ENCODE peak calls at places on chromosomes 5 and 9, in ten cellular contexts. One of them, this sample, is unnamed.
A peak's percentile ranks its signal among the peaks of the same experiment; 100 is the strongest.

GRCh38 chr9:34555002-34555348 is 32.2 kb upstream of the ENHO start:
- DNase-seq in uterus: no peak
- DNase-seq in astrocyte of the spinal cord: no peak
- DNase-seq in transverse colon: no peak
- DNase-seq in fibroblast of pulmonary artery: no peak
- DNase-seq in dorsolateral prefrontal cortex: peak; percentile 29
- DNase-seq in thoracic aorta: no peak
- DNase-seq in neural crest cell: no peak
- DNase-seq in BE2C: peak; percentile 95
- DNase-seq in spleen: peak; percentile 60
- DNase-seq in this sample: no peak

GRCh38 chr9:4382722-4383317 is 83.0 kb upstream of the GLIS3 start:
- DNase-seq in uterus: no peak
- DNase-seq in astrocyte of the spinal cord: peak; percentile 42
- DNase-seq in transverse colon: no peak
- DNase-seq in fibroblast of pulmonary artery: peak; percentile 55
- DNase-seq in dorsolateral prefrontal cortex: no peak
- DNase-seq in thoracic aorta: no peak
- DNase-seq in neural crest cell: peak; percentile 5
- DNase-seq in BE2C: no peak
- DNase-seq in spleen: no peak
- DNase-seq in this sample: no peak

GRCh38 chr5:73812457-73812856 is 186.5 kb downstream of the ARHGEF28 start:
- DNase-seq in uterus: no peak
- DNase-seq in astrocyte of the spinal cord: no peak
- DNase-seq in transverse colon: no peak
- DNase-seq in fibroblast of pulmonary artery: no peak
- DNase-seq in dorsolateral prefrontal cortex: no peak
- DNase-seq in thoracic aorta: no peak
- DNase-seq in neural crest cell: no peak
- DNase-seq in BE2C: no peak
- DNase-seq in spleen: no peak
- DNase-seq in this sample: no peak

GRCh38 chr9:106860731-106861584 is 2.0 kb upstream of the ZNF462 start:
- DNase-seq in uterus: peak; percentile 56
- DNase-seq in astrocyte of the spinal cord: peak; percentile 41
- DNase-seq in transverse colon: peak; percentile 46
- DNase-seq in fibroblast of pulmonary artery: peak; percentile 36
- DNase-seq in dorsolateral prefrontal cortex: no peak
- DNase-seq in thoracic aorta: no peak
- DNase-seq in neural crest cell: peak; percentile 27
- DNase-seq in BE2C: peak; percentile 20
- DNase-seq in spleen: no peak
- DNase-seq in this sample: no peak

GRCh38 chr5:115549154-115549553 is 4.6 kb upstream of the FEM1C start:
- DNase-seq in uterus: no peak
- DNase-seq in astrocyte of the spinal cord: no peak
- DNase-seq in transverse colon: no peak
- DNase-seq in fibroblast of pulmonary artery: peak; percentile 58
- DNase-seq in dorsolateral prefrontal cortex: no peak
- DNase-seq in thoracic aorta: no peak
- DNase-seq in neural crest cell: no peak
- DNase-seq in BE2C: no peak
- DNase-seq in spleen: no peak
- DNase-seq in this sample: no peak

GRCh38 chr9:130857864-130858730 is 23.0 kb downstream of the ABL1 start:
- DNase-seq in uterus: peak; percentile 76
- DNase-seq in astrocyte of the spinal cord: peak; percentile 96
- DNase-seq in transverse colon: peak; percentile 53
- DNase-seq in fibroblast of pulmonary artery: peak; percentile 91
- DNase-seq in dorsolateral prefrontal cortex: peak; percentile 69
- DNase-seq in thoracic aorta: peak; percentile 21
- DNase-seq in neural crest cell: no peak
- DNase-seq in BE2C: no peak
- DNase-seq in spleen: no peak
- DNase-seq in this sample: no peak

GRCh38 chr5:74765201-74765600 is 1.7 kb downstream of the GFM2 start:
- DNase-seq in uterus: no peak
- DNase-seq in astrocyte of the spinal cord: peak; percentile 15
- DNase-seq in transverse colon: no peak
- DNase-seq in fibroblast of pulmonary artery: peak; percentile 22
- DNase-seq in dorsolateral prefrontal cortex: no peak
- DNase-seq in thoracic aorta: no peak
- DNase-seq in neural crest cell: no peak
- DNase-seq in BE2C: no peak
- DNase-seq in spleen: no peak
- DNase-seq in this sample: no peak

GRCh38 chr5:24918676-24919075 is 273.9 kb upstream of the CDH10 start:
- DNase-seq in uterus: no peak
- DNase-seq in astrocyte of the spinal cord: no peak
- DNase-seq in transverse colon: no peak
- DNase-seq in fibroblast of pulmonary artery: no peak
- DNase-seq in dorsolateral prefrontal cortex: no peak
- DNase-seq in thoracic aorta: no peak
- DNase-seq in neural crest cell: no peak
- DNase-seq in BE2C: no peak
- DNase-seq in spleen: no peak
- DNase-seq in this sample: no peak

GRCh38 chr5:1293997-1294838 is 650 bp downstream of the TERT start:
- DNase-seq in uterus: no peak
- DNase-seq in astrocyte of the spinal cord: no peak
- DNase-seq in transverse colon: no peak
- DNase-seq in fibroblast of pulmonary artery: no peak
- DNase-seq in dorsolateral prefrontal cortex: no peak
- DNase-seq in thoracic aorta: no peak
- DNase-seq in neural crest cell: no peak
- DNase-seq in BE2C: no peak
- DNase-seq in spleen: peak; percentile 74
- DNase-seq in this sample: no peak

GRCh38 chr9:134536101-134536900 is 105.3 kb upstream of the COL5A1 start:
- DNase-seq in uterus: no peak
- DNase-seq in astrocyte of the spinal cord: peak; percentile 85
- DNase-seq in transverse colon: no peak
- DNase-seq in fibroblast of pulmonary artery: peak; percentile 55
- DNase-seq in dorsolateral prefrontal cortex: no peak
- DNase-seq in thoracic aorta: no peak
- DNase-seq in neural crest cell: no peak
- DNase-seq in BE2C: no peak
- DNase-seq in spleen: peak; percentile 19
- DNase-seq in this sample: no peak

GRCh38 chr9:105859428-105860091 is 165.2 kb downstream of the TMEM38B start:
- DNase-seq in uterus: no peak
- DNase-seq in astrocyte of the spinal cord: no peak
- DNase-seq in transverse colon: no peak
- DNase-seq in fibroblast of pulmonary artery: no peak
- DNase-seq in dorsolateral prefrontal cortex: no peak
- DNase-seq in thoracic aorta: no peak
- DNase-seq in neural crest cell: no peak
- DNase-seq in BE2C: no peak
- DNase-seq in spleen: no peak
- DNase-seq in this sample: no peak

GRCh38 chr5:147483961-147484707 is 25.7 kb downstream of the DPYSL3 start:
- DNase-seq in uterus: peak; percentile 90
- DNase-seq in astrocyte of the spinal cord: peak; percentile 98
- DNase-seq in transverse colon: peak; percentile 33
- DNase-seq in fibroblast of pulmonary artery: peak; percentile 99
- DNase-seq in dorsolateral prefrontal cortex: no peak
- DNase-seq in thoracic aorta: peak; percentile 24
- DNase-seq in neural crest cell: no peak
- DNase-seq in BE2C: peak; percentile 88
- DNase-seq in spleen: peak; percentile 75
- DNase-seq in this sample: no peak

GRCh38 chr9:130331061-130331460 is 65.5 kb downstream of the HMCN2 start:
- DNase-seq in uterus: no peak
- DNase-seq in astrocyte of the spinal cord: no peak
- DNase-seq in transverse colon: no peak
- DNase-seq in fibroblast of pulmonary artery: no peak
- DNase-seq in dorsolateral prefrontal cortex: no peak
- DNase-seq in thoracic aorta: no peak
- DNase-seq in neural crest cell: no peak
- DNase-seq in BE2C: no peak
- DNase-seq in spleen: no peak
- DNase-seq in this sample: no peak

GRCh38 chr5:123813251-123813650 is 301.3 kb downstream of the CSNK1G3 start:
- DNase-seq in uterus: no peak
- DNase-seq in astrocyte of the spinal cord: peak; percentile 25
- DNase-seq in transverse colon: no peak
- DNase-seq in fibroblast of pulmonary artery: no peak
- DNase-seq in dorsolateral prefrontal cortex: no peak
- DNase-seq in thoracic aorta: no peak
- DNase-seq in neural crest cell: no peak
- DNase-seq in BE2C: no peak
- DNase-seq in spleen: no peak
- DNase-seq in this sample: no peak

GRCh38 chr9:70480405-70480980 is 66.0 kb upstream of the KLF9 start:
- DNase-seq in uterus: peak; percentile 86
- DNase-seq in astrocyte of the spinal cord: peak; percentile 96
- DNase-seq in transverse colon: peak; percentile 87
- DNase-seq in fibroblast of pulmonary artery: peak; percentile 99
- DNase-seq in dorsolateral prefrontal cortex: peak; percentile 74
- DNase-seq in thoracic aorta: peak; percentile 69
- DNase-seq in neural crest cell: no peak
- DNase-seq in BE2C: peak; percentile 60
- DNase-seq in spleen: peak; percentile 83
- DNase-seq in this sample: no peak

GRCh38 chr5:16741007-16741406 is 124.2 kb upstream of the RETREG1 start:
- DNase-seq in uterus: no peak
- DNase-seq in astrocyte of the spinal cord: peak; percentile 14
- DNase-seq in transverse colon: no peak
- DNase-seq in fibroblast of pulmonary artery: peak; percentile 69
- DNase-seq in dorsolateral prefrontal cortex: no peak
- DNase-seq in thoracic aorta: no peak
- DNase-seq in neural crest cell: no peak
- DNase-seq in BE2C: no peak
- DNase-seq in spleen: no peak
- DNase-seq in this sample: no peak
- TF ChIP-seq CTCF in uterus: no peak
- TF ChIP-seq CTCF in astrocyte of the spinal cord: no peak
- TF ChIP-seq CTCF in transverse colon: no peak
- TF ChIP-seq CTCF in fibroblast of pulmonary artery: no peak
- TF ChIP-seq CTCF in dorsolateral prefrontal cortex: no peak
- TF ChIP-seq CTCF in thoracic aorta: no peak
- TF ChIP-seq CTCF in neural crest cell: no peak
- TF ChIP-seq CTCF in BE2C: no peak
- TF ChIP-seq CTCF in spleen: no peak
- TF ChIP-seq CTCF in this sample: no peak

DNA sequence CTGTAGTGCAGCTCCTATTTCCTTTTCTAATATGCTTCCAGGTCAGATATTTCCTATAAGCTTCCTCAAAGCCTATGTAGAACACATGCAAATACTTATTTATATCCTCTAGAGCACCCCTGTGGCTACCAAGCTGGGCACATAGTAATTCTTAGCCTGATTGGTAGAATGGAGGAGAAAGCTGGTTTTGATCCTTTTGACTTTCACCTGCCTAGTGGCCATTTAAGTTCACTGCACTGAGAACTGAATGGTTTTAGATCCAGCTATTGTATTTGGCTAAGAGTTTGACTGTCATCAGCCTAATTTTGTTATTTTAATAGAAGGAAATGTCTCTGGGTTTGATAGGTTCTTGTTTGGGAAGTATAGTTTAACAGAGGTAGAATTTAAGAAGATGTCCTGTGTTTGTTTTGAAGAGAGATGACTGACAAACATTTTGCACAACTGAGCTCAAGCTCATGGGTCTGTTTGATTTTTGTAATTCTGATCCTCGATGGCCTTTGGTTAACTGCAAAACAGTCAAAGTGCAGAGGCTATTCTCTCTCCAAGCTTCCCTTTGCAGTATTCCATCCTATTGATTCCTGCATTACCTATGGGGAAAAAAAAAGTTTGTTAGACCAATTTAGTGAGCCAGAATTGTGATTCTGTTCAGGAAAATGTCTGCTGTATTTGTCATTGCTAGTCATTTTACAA is 85.4 kb downstream of the KCNN2 start:
- DNase-seq in uterus: no peak
- DNase-seq in astrocyte of the spinal cord: no peak
- DNase-seq in transverse colon: no peak
- DNase-seq in fibroblast of pulmonary artery: peak; percentile 6
- DNase-seq in dorsolateral prefrontal cortex: no peak
- DNase-seq in thoracic aorta: no peak
- DNase-seq in neural crest cell: no peak
- DNase-seq in BE2C: no peak
- DNase-seq in spleen: no peak
- DNase-seq in this sample: no peak
- TF ChIP-seq CTCF in uterus: no peak
- TF ChIP-seq CTCF in astrocyte of the spinal cord: peak; percentile 32
- TF ChIP-seq CTCF in transverse colon: no peak
- TF ChIP-seq CTCF in fibroblast of pulmonary artery: peak; percentile 30
- TF ChIP-seq CTCF in dorsolateral prefrontal cortex: peak; percentile 24
- TF ChIP-seq CTCF in thoracic aorta: no peak
- TF ChIP-seq CTCF in neural crest cell: peak; percentile 56
- TF ChIP-seq CTCF in BE2C: peak; percentile 38
- TF ChIP-seq CTCF in spleen: no peak
- TF ChIP-seq CTCF in this sample: no peak

DNA sequence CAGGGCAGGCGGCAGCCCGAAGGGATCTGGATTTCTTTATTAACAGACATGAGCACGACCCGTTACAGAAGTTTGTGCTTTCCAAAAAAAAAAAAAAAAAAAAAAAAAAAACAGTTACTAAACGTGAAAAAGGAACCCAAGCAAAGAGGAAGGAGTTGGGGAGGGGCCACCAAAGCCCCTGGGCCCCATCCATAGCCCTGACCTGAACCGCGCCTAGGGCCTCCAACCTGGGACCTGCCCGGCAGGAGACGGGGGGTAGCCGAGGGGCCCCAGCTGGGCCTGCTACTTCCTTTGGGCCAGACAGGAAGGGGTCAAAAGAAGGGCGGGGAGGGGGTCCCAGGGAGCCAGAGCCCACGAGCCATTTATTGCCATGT is 10.0 kb downstream of the PRR7 start:
- DNase-seq in uterus: peak; percentile 48
- DNase-seq in astrocyte of the spinal cord: no peak
- DNase-seq in transverse colon: no peak
- DNase-seq in fibroblast of pulmonary artery: no peak
- DNase-seq in dorsolateral prefrontal cortex: no peak
- DNase-seq in thoracic aorta: no peak
- DNase-seq in neural crest cell: no peak
- DNase-seq in BE2C: no peak
- DNase-seq in spleen: no peak
- DNase-seq in this sample: no peak
- TF ChIP-seq CTCF in uterus: no peak
- TF ChIP-seq CTCF in astrocyte of the spinal cord: no peak
- TF ChIP-seq CTCF in transverse colon: no peak
- TF ChIP-seq CTCF in fibroblast of pulmonary artery: no peak
- TF ChIP-seq CTCF in dorsolateral prefrontal cortex: no peak
- TF ChIP-seq CTCF in thoracic aorta: no peak
- TF ChIP-seq CTCF in neural crest cell: no peak
- TF ChIP-seq CTCF in BE2C: no peak
- TF ChIP-seq CTCF in spleen: no peak
- TF ChIP-seq CTCF in this sample: no peak

DNA sequence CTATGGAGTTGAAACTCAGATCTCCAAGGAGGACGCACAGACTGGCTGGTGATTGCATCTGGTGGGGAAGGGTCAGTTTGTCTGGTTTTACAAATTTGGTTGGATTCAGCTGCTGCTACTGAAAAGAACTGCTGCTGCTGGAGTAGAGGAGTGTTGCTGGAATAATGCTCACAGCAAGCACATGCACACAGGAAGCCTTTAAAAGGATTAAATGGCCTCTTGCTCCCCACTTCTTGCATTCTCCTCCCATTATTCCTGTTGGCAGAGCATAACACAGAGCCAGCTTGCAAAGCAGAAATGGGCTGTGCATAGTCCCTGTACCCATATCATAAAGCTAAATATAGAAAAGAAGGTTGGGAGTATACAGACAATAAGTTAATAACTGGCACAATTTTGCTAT is 16.6 kb downstream of the ZNF474 start:
- DNase-seq in uterus: no peak
- DNase-seq in astrocyte of the spinal cord: no peak
- DNase-seq in transverse colon: no peak
- DNase-seq in fibroblast of pulmonary artery: no peak
- DNase-seq in dorsolateral prefrontal cortex: no peak
- DNase-seq in thoracic aorta: no peak
- DNase-seq in neural crest cell: no peak
- DNase-seq in BE2C: no peak
- DNase-seq in spleen: no peak
- DNase-seq in this sample: no peak
- TF ChIP-seq CTCF in uterus: no peak
- TF ChIP-seq CTCF in astrocyte of the spinal cord: no peak
- TF ChIP-seq CTCF in transverse colon: no peak
- TF ChIP-seq CTCF in fibroblast of pulmonary artery: no peak
- TF ChIP-seq CTCF in dorsolateral prefrontal cortex: no peak
- TF ChIP-seq CTCF in thoracic aorta: no peak
- TF ChIP-seq CTCF in neural crest cell: no peak
- TF ChIP-seq CTCF in BE2C: no peak
- TF ChIP-seq CTCF in spleen: no peak
- TF ChIP-seq CTCF in this sample: no peak

This sample was measured in vagina.